ENCODE peak calls at places on chromosomes 4 and X, in six cellular contexts. R is suprapubic skin, K is spleen, N is breast epithelium, Y is SK-N-SH, P is transverse colon. J is an unnamed sample.

GRCh38 chr4:147498031-147498700 is 17.3 kb downstream of the EDNRA start:
- DNase-seq in R (no peak), K (no peak), N (no peak), Y (no peak), P (no peak), J (no peak)

GRCh38 chrX:46325312-46325877 is 219.8 kb downstream of the ZNF674 start:
- DNase-seq in R (no peak), K (no peak), N (no peak), Y (no peak), P (no peak), J (no peak)

GRCh38 chr4:123351713-123352112 is 44.9 kb upstream of the SPRY1 start:
- DNase-seq in R (no peak), K (no peak), N (no peak), Y (no peak), P (no peak), J (no peak)

GRCh38 chr4:3307060-3307459 is 14.2 kb downstream of the RGS12 start:
- DNase-seq in R (peak; percentile 29), K (peak; percentile 62), N (peak; percentile 37), Y (no peak), P (no peak), J (no peak)

GRCh38 chrX:149853925-149854324 is 27.1 kb upstream of the MAGEA8 start:
- DNase-seq in R (no peak), K (no peak), N (no peak), Y (no peak), P (no peak), J (no peak)

GRCh38 chrX:46279925-46280313 is 265.3 kb downstream of the ZNF674 start:
- DNase-seq in R (no peak), K (no peak), N (no peak), Y (no peak), P (no peak), J (no peak)

GRCh38 chrX:19670321-19670750 is 155.0 kb upstream of the MAP3K15 start:
- DNase-seq in R (no peak), K (no peak), N (no peak), Y (no peak), P (no peak), J (no peak)

GRCh38 chr4:168877779-168878491 is 132.1 kb downstream of the CBR4 start:
- DNase-seq in R (peak; percentile 82), K (peak; percentile 85), N (no peak), Y (peak; percentile 63), P (no peak), J (no peak)

GRCh38 chr4:126937342-126937741 is 695.4 kb upstream of the INTU start:
- DNase-seq in R (no peak), K (no peak), N (no peak), Y (no peak), P (no peak), J (no peak)

GRCh38 chr4:82363896-82364487 is 9.8 kb downstream of the HNRNPD start:
- DNase-seq in R (no peak), K (no peak), N (no peak), Y (no peak), P (no peak), J (no peak)

GRCh38 chr4:173514641-173515217 is 15.3 kb downstream of the HAND2 start:
- DNase-seq in R (no peak), K (no peak), N (no peak), Y (no peak), P (no peak), J (no peak)

GRCh38 chr4:173517781-173518371 is 12.2 kb downstream of the HAND2 start:
- DNase-seq in R (no peak), K (no peak), N (no peak), Y (peak; percentile 51), P (peak; percentile 50), J (no peak)

GRCh38 chr4:173518419-173519102 is 11.5 kb downstream of the HAND2 start:
- DNase-seq in R (no peak), K (no peak), N (no peak), Y (peak; percentile 64), P (no peak), J (no peak)

GRCh38 chr4:173515458-173515857 is 14.6 kb downstream of the HAND2 start:
- DNase-seq in R (no peak), K (no peak), N (no peak), Y (no peak), P (no peak), J (no peak)

DNA sequence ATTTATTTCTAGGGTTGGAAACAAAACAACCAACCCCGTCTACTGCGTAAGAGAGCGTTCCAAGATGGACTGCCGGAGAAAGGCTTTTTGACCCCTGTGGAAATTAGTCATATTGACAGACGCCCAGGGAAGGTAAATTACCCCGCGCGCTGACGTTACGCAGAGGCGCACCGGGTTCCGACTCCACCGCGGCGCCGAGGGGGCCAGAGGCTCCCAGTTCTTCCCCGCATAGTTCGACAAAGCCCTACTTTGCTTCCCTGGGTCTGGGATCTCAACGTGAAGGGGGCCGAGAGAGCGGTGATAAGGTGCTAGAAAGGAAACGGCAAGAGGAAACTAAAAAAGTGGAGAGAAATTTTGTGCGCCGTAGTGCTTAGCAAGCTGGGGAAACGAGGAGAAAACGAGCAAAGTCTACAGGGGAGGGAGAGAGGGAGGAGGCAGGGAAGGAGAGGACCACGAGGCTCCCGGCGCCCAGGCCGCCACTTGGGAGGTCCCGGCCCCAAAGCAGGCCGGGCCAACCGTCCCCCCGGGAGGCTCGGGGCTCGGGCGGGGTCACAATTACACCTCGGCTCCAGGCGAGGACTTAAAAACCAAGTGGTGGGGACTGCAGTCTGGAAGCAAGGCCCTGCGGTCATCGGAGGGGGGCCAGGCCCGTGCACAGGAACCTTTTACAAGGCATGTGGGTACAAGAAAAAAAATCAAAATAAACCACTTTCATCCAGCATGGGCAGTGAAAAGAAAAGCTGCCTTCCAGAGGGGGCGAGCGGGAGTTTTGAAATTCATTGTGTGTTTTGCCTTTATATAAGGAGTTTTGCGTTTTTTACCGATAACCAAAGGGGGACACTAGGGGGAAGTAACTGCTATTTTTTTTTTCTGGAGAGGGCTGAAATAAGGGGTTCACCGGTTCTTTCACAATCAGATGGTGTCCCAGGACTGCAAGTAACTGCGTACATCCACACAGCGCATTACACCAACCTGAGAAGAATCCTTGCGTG is 13.1 kb downstream of the HAND2 start:
- DNase-seq in R (no peak), K (no peak), N (no peak), Y (peak; percentile 70), P (no peak), J (no peak)
- TF ChIP-seq POLR2AphosphoS5 in R (no peak), K (no peak), N (no peak), Y (no peak), P (peak; percentile 10), J (no peak)

GRCh38 chr4:99574530-99575314 is at the start of gene MTTP:
- DNase-seq in R (no peak), K (no peak), N (no peak), Y (no peak), P (no peak), J (no peak)
- TF ChIP-seq POLR2AphosphoS5 in R (no peak), K (no peak), N (no peak), Y (no peak), P (no peak), J (no peak)

GRCh38 chr4:118942465-118942864 is 53.8 kb downstream of the SYNPO2 start:
- DNase-seq in R (no peak), K (no peak), N (no peak), Y (peak; percentile 12), P (no peak), J (no peak)
- TF ChIP-seq POLR2AphosphoS5 in R (no peak), K (no peak), N (no peak), Y (no peak), P (no peak), J (no peak)

GRCh38 chr4:140359571-140360427 is 13.6 kb upstream of the SCOC start:
- DNase-seq in R (peak; percentile 79), K (peak; percentile 81), N (peak; percentile 72), Y (peak; percentile 57), P (peak; percentile 82), J (peak; percentile 26)
- TF ChIP-seq POLR2AphosphoS5 in R (no peak), K (no peak), N (no peak), Y (no peak), P (no peak), J (no peak)

GRCh38 chrX:108036298-108036973 is 8.4 kb upstream of the VSIG1 start:
- DNase-seq in R (no peak), K (no peak), N (no peak), Y (no peak), P (no peak), J (no peak)
- TF ChIP-seq POLR2AphosphoS5 in R (no peak), K (no peak), N (no peak), Y (no peak), P (no peak), J (no peak)

DNA sequence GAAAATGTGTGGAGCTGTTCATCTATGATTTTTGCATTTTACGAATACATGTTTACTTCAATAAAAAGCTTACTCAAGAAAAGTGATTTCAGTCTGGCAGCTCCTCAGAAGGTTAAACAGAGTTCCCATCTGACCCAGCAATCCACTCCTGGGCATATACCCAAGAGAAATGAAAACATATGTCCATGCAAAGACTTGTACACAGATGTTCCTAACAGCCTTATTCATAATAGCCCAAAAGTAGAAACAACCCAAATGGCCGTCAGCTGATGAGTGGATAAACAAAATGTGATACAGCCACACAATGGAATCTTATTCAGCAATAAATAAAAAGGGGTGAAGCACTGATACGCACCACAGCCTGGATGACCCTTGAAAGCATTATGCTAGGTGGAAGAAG is 20.8 kb downstream of the CLCN4 start:
- DNase-seq in R (no peak), K (no peak), N (no peak), Y (no peak), P (no peak), J (no peak)
- TF ChIP-seq POLR2AphosphoS5 in R (no peak), K (no peak), N (no peak), Y (no peak), P (no peak), J (no peak)

J was measured in GM12891.